ENCODE peak calls at places on chromosomes 7 and 10, in eight cellular contexts. One of them, this sample, is unnamed.
A peak's percentile ranks its signal among the peaks of the same experiment; 100 is the strongest.

GRCh38 chr7:17939670-17940301 is 508 bp downstream of the SNX13 start:
- DNase-seq in renal cortical epithelial cell: peak; percentile 13
- DNase-seq in heart right ventricle: peak; percentile 38
- DNase-seq in left kidney: peak; percentile 67
- DNase-seq in ACHN: peak; percentile 65
- DNase-seq in GF-D8: peak; percentile 55
- DNase-seq in stimulated activated CD4-positive, alpha-beta T cell treated with anti-CD3 and anti-CD28 coated beads, Interleukin-15, amount 100 ng/mL, for 1 hour: no peak
- DNase-seq in kidney tubule cell: peak; percentile 49
- DNase-seq in this sample: no peak

GRCh38 chr10:29761916-29762315 is 127.1 kb upstream of the SVIL start:
- DNase-seq in renal cortical epithelial cell: no peak
- DNase-seq in heart right ventricle: no peak
- DNase-seq in left kidney: no peak
- DNase-seq in ACHN: no peak
- DNase-seq in GF-D8: no peak
- DNase-seq in stimulated activated CD4-positive, alpha-beta T cell treated with anti-CD3 and anti-CD28 coated beads, Interleukin-15, amount 100 ng/mL, for 1 hour: no peak
- DNase-seq in kidney tubule cell: no peak
- DNase-seq in this sample: no peak

GRCh38 chr7:135923700-135924261 is 53.4 kb downstream of the MTPN start:
- DNase-seq in renal cortical epithelial cell: peak; percentile 96
- DNase-seq in heart right ventricle: no peak
- DNase-seq in left kidney: peak; percentile 10
- DNase-seq in ACHN: peak; percentile 89
- DNase-seq in GF-D8: no peak
- DNase-seq in stimulated activated CD4-positive, alpha-beta T cell treated with anti-CD3 and anti-CD28 coated beads, Interleukin-15, amount 100 ng/mL, for 1 hour: no peak
- DNase-seq in kidney tubule cell: peak; percentile 97
- DNase-seq in this sample: no peak

GRCh38 chr7:38942431-38943051 is 33.5 kb upstream of the VPS41 start:
- DNase-seq in renal cortical epithelial cell: no peak
- DNase-seq in heart right ventricle: no peak
- DNase-seq in left kidney: no peak
- DNase-seq in ACHN: no peak
- DNase-seq in GF-D8: no peak
- DNase-seq in stimulated activated CD4-positive, alpha-beta T cell treated with anti-CD3 and anti-CD28 coated beads, Interleukin-15, amount 100 ng/mL, for 1 hour: no peak
- DNase-seq in kidney tubule cell: no peak
- DNase-seq in this sample: no peak

GRCh38 chr7:107666804-107667203 is 6.2 kb downstream of the SLC26A4 start:
- DNase-seq in renal cortical epithelial cell: no peak
- DNase-seq in heart right ventricle: no peak
- DNase-seq in left kidney: no peak
- DNase-seq in ACHN: no peak
- DNase-seq in GF-D8: no peak
- DNase-seq in stimulated activated CD4-positive, alpha-beta T cell treated with anti-CD3 and anti-CD28 coated beads, Interleukin-15, amount 100 ng/mL, for 1 hour: no peak
- DNase-seq in kidney tubule cell: peak; percentile 9
- DNase-seq in this sample: no peak

GRCh38 chr10:130882911-130883310 is 428.6 kb downstream of the TCERG1L start:
- DNase-seq in renal cortical epithelial cell: no peak
- DNase-seq in heart right ventricle: no peak
- DNase-seq in left kidney: no peak
- DNase-seq in ACHN: no peak
- DNase-seq in GF-D8: no peak
- DNase-seq in stimulated activated CD4-positive, alpha-beta T cell treated with anti-CD3 and anti-CD28 coated beads, Interleukin-15, amount 100 ng/mL, for 1 hour: no peak
- DNase-seq in kidney tubule cell: no peak
- DNase-seq in this sample: no peak

GRCh38 chr10:122485670-122486069 is 24.3 kb downstream of the HTRA1 start:
- DNase-seq in renal cortical epithelial cell: no peak
- DNase-seq in heart right ventricle: no peak
- DNase-seq in left kidney: peak; percentile 52
- DNase-seq in ACHN: no peak
- DNase-seq in GF-D8: no peak
- DNase-seq in stimulated activated CD4-positive, alpha-beta T cell treated with anti-CD3 and anti-CD28 coated beads, Interleukin-15, amount 100 ng/mL, for 1 hour: no peak
- DNase-seq in kidney tubule cell: no peak
- DNase-seq in this sample: no peak

GRCh38 chr10:99658622-99659030 is 683 bp upstream of the ENTPD7 start:
- DNase-seq in renal cortical epithelial cell: no peak
- DNase-seq in heart right ventricle: peak; percentile 25
- DNase-seq in left kidney: peak; percentile 69
- DNase-seq in ACHN: peak; percentile 35
- DNase-seq in GF-D8: no peak
- DNase-seq in stimulated activated CD4-positive, alpha-beta T cell treated with anti-CD3 and anti-CD28 coated beads, Interleukin-15, amount 100 ng/mL, for 1 hour: no peak
- DNase-seq in kidney tubule cell: peak; percentile 66
- DNase-seq in this sample: no peak

GRCh38 chr7:107857541-107857912 is 33.5 kb upstream of the DLD start:
- DNase-seq in renal cortical epithelial cell: peak; percentile 83
- DNase-seq in heart right ventricle: no peak
- DNase-seq in left kidney: no peak
- DNase-seq in ACHN: peak; percentile 34
- DNase-seq in GF-D8: no peak
- DNase-seq in stimulated activated CD4-positive, alpha-beta T cell treated with anti-CD3 and anti-CD28 coated beads, Interleukin-15, amount 100 ng/mL, for 1 hour: no peak
- DNase-seq in kidney tubule cell: peak; percentile 48
- DNase-seq in this sample: no peak

GRCh38 chr10:24962998-24963397 is 10.6 kb upstream of the PRTFDC1 start:
- DNase-seq in renal cortical epithelial cell: peak; percentile 94
- DNase-seq in heart right ventricle: no peak
- DNase-seq in left kidney: no peak
- DNase-seq in ACHN: peak; percentile 68
- DNase-seq in GF-D8: no peak
- DNase-seq in stimulated activated CD4-positive, alpha-beta T cell treated with anti-CD3 and anti-CD28 coated beads, Interleukin-15, amount 100 ng/mL, for 1 hour: no peak
- DNase-seq in kidney tubule cell: peak; percentile 94
- DNase-seq in this sample: no peak

GRCh38 chr10:70363292-70363691 is 19.1 kb downstream of the LRRC20 start:
- DNase-seq in renal cortical epithelial cell: no peak
- DNase-seq in heart right ventricle: no peak
- DNase-seq in left kidney: no peak
- DNase-seq in ACHN: no peak
- DNase-seq in GF-D8: no peak
- DNase-seq in stimulated activated CD4-positive, alpha-beta T cell treated with anti-CD3 and anti-CD28 coated beads, Interleukin-15, amount 100 ng/mL, for 1 hour: no peak
- DNase-seq in kidney tubule cell: no peak
- DNase-seq in this sample: no peak

GRCh38 chr10:44981172-44982113 is 2.8 kb upstream of the DEPP1 start:
- DNase-seq in renal cortical epithelial cell: peak; percentile 89
- DNase-seq in heart right ventricle: no peak
- DNase-seq in left kidney: peak; percentile 48
- DNase-seq in ACHN: peak; percentile 88
- DNase-seq in GF-D8: no peak
- DNase-seq in stimulated activated CD4-positive, alpha-beta T cell treated with anti-CD3 and anti-CD28 coated beads, Interleukin-15, amount 100 ng/mL, for 1 hour: no peak
- DNase-seq in kidney tubule cell: peak; percentile 93
- DNase-seq in this sample: no peak

GRCh38 chr10:75187961-75188426 is 22.6 kb upstream of the VDAC2 start:
- DNase-seq in renal cortical epithelial cell: peak; percentile 74
- DNase-seq in heart right ventricle: no peak
- DNase-seq in left kidney: peak; percentile 78
- DNase-seq in ACHN: peak; percentile 68
- DNase-seq in GF-D8: no peak
- DNase-seq in stimulated activated CD4-positive, alpha-beta T cell treated with anti-CD3 and anti-CD28 coated beads, Interleukin-15, amount 100 ng/mL, for 1 hour: peak; percentile 40
- DNase-seq in kidney tubule cell: peak; percentile 77
- DNase-seq in this sample: peak; percentile 47

GRCh38 chr10:125000366-125001312 is 58.7 kb downstream of the ZRANB1 start:
- DNase-seq in renal cortical epithelial cell: no peak
- DNase-seq in heart right ventricle: no peak
- DNase-seq in left kidney: no peak
- DNase-seq in ACHN: no peak
- DNase-seq in GF-D8: no peak
- DNase-seq in stimulated activated CD4-positive, alpha-beta T cell treated with anti-CD3 and anti-CD28 coated beads, Interleukin-15, amount 100 ng/mL, for 1 hour: no peak
- DNase-seq in kidney tubule cell: no peak
- DNase-seq in this sample: no peak

GRCh38 chr7:31796375-31796774 is 109.4 kb downstream of the PPP1R17 start:
- DNase-seq in renal cortical epithelial cell: peak; percentile 26
- DNase-seq in heart right ventricle: no peak
- DNase-seq in left kidney: no peak
- DNase-seq in ACHN: peak; percentile 9
- DNase-seq in GF-D8: no peak
- DNase-seq in stimulated activated CD4-positive, alpha-beta T cell treated with anti-CD3 and anti-CD28 coated beads, Interleukin-15, amount 100 ng/mL, for 1 hour: no peak
- DNase-seq in kidney tubule cell: peak; percentile 3
- DNase-seq in this sample: no peak

GRCh38 chr7:116273918-116274301 is 63.6 kb downstream of the TES start:
- DNase-seq in renal cortical epithelial cell: no peak
- DNase-seq in heart right ventricle: no peak
- DNase-seq in left kidney: no peak
- DNase-seq in ACHN: peak; percentile 39
- DNase-seq in GF-D8: no peak
- DNase-seq in stimulated activated CD4-positive, alpha-beta T cell treated with anti-CD3 and anti-CD28 coated beads, Interleukin-15, amount 100 ng/mL, for 1 hour: no peak
- DNase-seq in kidney tubule cell: peak; percentile 42
- DNase-seq in this sample: no peak

GRCh38 chr10:69502589-69502988 is 51.3 kb downstream of the TSPAN15 start:
- DNase-seq in renal cortical epithelial cell: no peak
- DNase-seq in heart right ventricle: no peak
- DNase-seq in left kidney: peak; percentile 0
- DNase-seq in ACHN: no peak
- DNase-seq in GF-D8: no peak
- DNase-seq in stimulated activated CD4-positive, alpha-beta T cell treated with anti-CD3 and anti-CD28 coated beads, Interleukin-15, amount 100 ng/mL, for 1 hour: no peak
- DNase-seq in kidney tubule cell: no peak
- DNase-seq in this sample: no peak

GRCh38 chr7:105887569-105888199 is 11.3 kb upstream of the ATXN7L1 start:
- DNase-seq in renal cortical epithelial cell: no peak
- DNase-seq in heart right ventricle: no peak
- DNase-seq in left kidney: peak; percentile 82
- DNase-seq in ACHN: no peak
- DNase-seq in GF-D8: no peak
- DNase-seq in stimulated activated CD4-positive, alpha-beta T cell treated with anti-CD3 and anti-CD28 coated beads, Interleukin-15, amount 100 ng/mL, for 1 hour: no peak
- DNase-seq in kidney tubule cell: no peak
- DNase-seq in this sample: no peak

GRCh38 chr7:47405921-47406765 is 175.8 kb downstream of the TNS3 start:
- DNase-seq in renal cortical epithelial cell: peak; percentile 79
- DNase-seq in heart right ventricle: peak; percentile 77
- DNase-seq in left kidney: no peak
- DNase-seq in ACHN: no peak
- DNase-seq in GF-D8: no peak
- DNase-seq in stimulated activated CD4-positive, alpha-beta T cell treated with anti-CD3 and anti-CD28 coated beads, Interleukin-15, amount 100 ng/mL, for 1 hour: no peak
- DNase-seq in kidney tubule cell: peak; percentile 66
- DNase-seq in this sample: no peak

GRCh38 chr7:82428186-82428961 is 15.2 kb downstream of the CACNA2D1 start:
- DNase-seq in renal cortical epithelial cell: no peak
- DNase-seq in heart right ventricle: no peak
- DNase-seq in left kidney: no peak
- DNase-seq in ACHN: no peak
- DNase-seq in GF-D8: no peak
- DNase-seq in stimulated activated CD4-positive, alpha-beta T cell treated with anti-CD3 and anti-CD28 coated beads, Interleukin-15, amount 100 ng/mL, for 1 hour: no peak
- DNase-seq in kidney tubule cell: no peak
- DNase-seq in this sample: no peak

GRCh38 chr10:31004611-31005193 is 27.0 kb downstream of the ZNF438 start:
- DNase-seq in renal cortical epithelial cell: peak; percentile 87
- DNase-seq in heart right ventricle: no peak
- DNase-seq in left kidney: no peak
- DNase-seq in ACHN: peak; percentile 44
- DNase-seq in GF-D8: no peak
- DNase-seq in stimulated activated CD4-positive, alpha-beta T cell treated with anti-CD3 and anti-CD28 coated beads, Interleukin-15, amount 100 ng/mL, for 1 hour: no peak
- DNase-seq in kidney tubule cell: peak; percentile 90
- DNase-seq in this sample: no peak

GRCh38 chr7:158145370-158145769 is 442.3 kb downstream of the PTPRN2 start:
- DNase-seq in renal cortical epithelial cell: no peak
- DNase-seq in heart right ventricle: no peak
- DNase-seq in left kidney: no peak
- DNase-seq in ACHN: no peak
- DNase-seq in GF-D8: no peak
- DNase-seq in stimulated activated CD4-positive, alpha-beta T cell treated with anti-CD3 and anti-CD28 coated beads, Interleukin-15, amount 100 ng/mL, for 1 hour: no peak
- DNase-seq in kidney tubule cell: no peak
- DNase-seq in this sample: no peak

GRCh38 chr7:106419455-106420182 is 134.8 kb upstream of the NAMPT start:
- DNase-seq in renal cortical epithelial cell: no peak
- DNase-seq in heart right ventricle: no peak
- DNase-seq in left kidney: no peak
- DNase-seq in ACHN: no peak
- DNase-seq in GF-D8: no peak
- DNase-seq in stimulated activated CD4-positive, alpha-beta T cell treated with anti-CD3 and anti-CD28 coated beads, Interleukin-15, amount 100 ng/mL, for 1 hour: no peak
- DNase-seq in kidney tubule cell: peak; percentile 65
- DNase-seq in this sample: no peak

GRCh38 chr7:139694389-139694676 is 83.5 kb downstream of the HIPK2 start:
- DNase-seq in renal cortical epithelial cell: no peak
- DNase-seq in heart right ventricle: no peak
- DNase-seq in left kidney: no peak
- DNase-seq in ACHN: no peak
- DNase-seq in GF-D8: no peak
- DNase-seq in stimulated activated CD4-positive, alpha-beta T cell treated with anti-CD3 and anti-CD28 coated beads, Interleukin-15, amount 100 ng/mL, for 1 hour: no peak
- DNase-seq in kidney tubule cell: no peak
- DNase-seq in this sample: no peak

GRCh38 chr10:21020545-21020944 is 123.4 kb upstream of the NEBL start:
- DNase-seq in renal cortical epithelial cell: no peak
- DNase-seq in heart right ventricle: no peak
- DNase-seq in left kidney: no peak
- DNase-seq in ACHN: peak; percentile 29
- DNase-seq in GF-D8: no peak
- DNase-seq in stimulated activated CD4-positive, alpha-beta T cell treated with anti-CD3 and anti-CD28 coated beads, Interleukin-15, amount 100 ng/mL, for 1 hour: no peak
- DNase-seq in kidney tubule cell: peak; percentile 3
- DNase-seq in this sample: no peak

GRCh38 chr10:88042162-88043100 is 179.0 kb downstream of the PTEN start:
- DNase-seq in renal cortical epithelial cell: peak; percentile 56
- DNase-seq in heart right ventricle: no peak
- DNase-seq in left kidney: peak; percentile 77
- DNase-seq in ACHN: no peak
- DNase-seq in GF-D8: no peak
- DNase-seq in stimulated activated CD4-positive, alpha-beta T cell treated with anti-CD3 and anti-CD28 coated beads, Interleukin-15, amount 100 ng/mL, for 1 hour: no peak
- DNase-seq in kidney tubule cell: no peak
- DNase-seq in this sample: no peak

GRCh38 chr10:132452651-132453469 is 55.9 kb downstream of the PWWP2B start:
- DNase-seq in renal cortical epithelial cell: peak; percentile 52
- DNase-seq in heart right ventricle: peak; percentile 88
- DNase-seq in left kidney: peak; percentile 88
- DNase-seq in ACHN: peak; percentile 83
- DNase-seq in GF-D8: peak; percentile 30
- DNase-seq in stimulated activated CD4-positive, alpha-beta T cell treated with anti-CD3 and anti-CD28 coated beads, Interleukin-15, amount 100 ng/mL, for 1 hour: peak; percentile 87
- DNase-seq in kidney tubule cell: peak; percentile 88
- DNase-seq in this sample: peak; percentile 90

GRCh38 chr10:13100349-13101294 is 659 bp downstream of the OPTN start:
- DNase-seq in renal cortical epithelial cell: peak; percentile 40
- DNase-seq in heart right ventricle: no peak
- DNase-seq in left kidney: peak; percentile 56
- DNase-seq in ACHN: peak; percentile 46
- DNase-seq in GF-D8: no peak
- DNase-seq in stimulated activated CD4-positive, alpha-beta T cell treated with anti-CD3 and anti-CD28 coated beads, Interleukin-15, amount 100 ng/mL, for 1 hour: peak; percentile 9
- DNase-seq in kidney tubule cell: peak; percentile 52
- DNase-seq in this sample: no peak

GRCh38 chr7:96200740-96201139 is 121.2 kb downstream of the SLC25A13 start:
- DNase-seq in renal cortical epithelial cell: no peak
- DNase-seq in heart right ventricle: no peak
- DNase-seq in left kidney: no peak
- DNase-seq in ACHN: no peak
- DNase-seq in GF-D8: no peak
- DNase-seq in stimulated activated CD4-positive, alpha-beta T cell treated with anti-CD3 and anti-CD28 coated beads, Interleukin-15, amount 100 ng/mL, for 1 hour: no peak
- DNase-seq in kidney tubule cell: no peak
- DNase-seq in this sample: no peak

GRCh38 chr10:80468002-80468401 is 13.9 kb downstream of the TSPAN14 start:
- DNase-seq in renal cortical epithelial cell: no peak
- DNase-seq in heart right ventricle: peak; percentile 79
- DNase-seq in left kidney: peak; percentile 50
- DNase-seq in ACHN: no peak
- DNase-seq in GF-D8: no peak
- DNase-seq in stimulated activated CD4-positive, alpha-beta T cell treated with anti-CD3 and anti-CD28 coated beads, Interleukin-15, amount 100 ng/mL, for 1 hour: peak; percentile 55
- DNase-seq in kidney tubule cell: no peak
- DNase-seq in this sample: peak; percentile 49

GRCh38 chr10:124252097-124252715 is 158.8 kb upstream of the CHST15 start:
- DNase-seq in renal cortical epithelial cell: no peak
- DNase-seq in heart right ventricle: no peak
- DNase-seq in left kidney: no peak
- DNase-seq in ACHN: no peak
- DNase-seq in GF-D8: no peak
- DNase-seq in stimulated activated CD4-positive, alpha-beta T cell treated with anti-CD3 and anti-CD28 coated beads, Interleukin-15, amount 100 ng/mL, for 1 hour: no peak
- DNase-seq in kidney tubule cell: no peak
- DNase-seq in this sample: no peak

GRCh38 chr7:136046548-136046947 is 69.4 kb upstream of the MTPN start:
- DNase-seq in renal cortical epithelial cell: no peak
- DNase-seq in heart right ventricle: no peak
- DNase-seq in left kidney: no peak
- DNase-seq in ACHN: no peak
- DNase-seq in GF-D8: no peak
- DNase-seq in stimulated activated CD4-positive, alpha-beta T cell treated with anti-CD3 and anti-CD28 coated beads, Interleukin-15, amount 100 ng/mL, for 1 hour: no peak
- DNase-seq in kidney tubule cell: no peak
- DNase-seq in this sample: no peak

GRCh38 chr7:156019308-156019707 is 207.0 kb upstream of the SHH start:
- DNase-seq in renal cortical epithelial cell: no peak
- DNase-seq in heart right ventricle: no peak
- DNase-seq in left kidney: no peak
- DNase-seq in ACHN: no peak
- DNase-seq in GF-D8: no peak
- DNase-seq in stimulated activated CD4-positive, alpha-beta T cell treated with anti-CD3 and anti-CD28 coated beads, Interleukin-15, amount 100 ng/mL, for 1 hour: no peak
- DNase-seq in kidney tubule cell: no peak
- DNase-seq in this sample: no peak

GRCh38 chr7:45696476-45696875 is 122.3 kb downstream of the ADCY1 start:
- DNase-seq in renal cortical epithelial cell: no peak
- DNase-seq in heart right ventricle: no peak
- DNase-seq in left kidney: no peak
- DNase-seq in ACHN: no peak
- DNase-seq in GF-D8: no peak
- DNase-seq in stimulated activated CD4-positive, alpha-beta T cell treated with anti-CD3 and anti-CD28 coated beads, Interleukin-15, amount 100 ng/mL, for 1 hour: no peak
- DNase-seq in kidney tubule cell: no peak
- DNase-seq in this sample: no peak